ENCODE peak calls at places on chromosomes 4 and X, in four cellular contexts. M is cardiac muscle cell, J is bronchial epithelial cell, Y is HCEC 1CT. Q is an unnamed sample.
A peak's percentile ranks its signal among the peaks of the same experiment; 100 is the strongest.

GRCh38 chr4:138062929-138063328 is 179.2 kb downstream of the SLC7A11 start:
- DNase-seq in J (peak; percentile 60), M (no peak), Y (peak; percentile 67), Q (no peak)

GRCh38 chrX:11100281-11101035 is 10.7 kb upstream of the HCCS start:
- DNase-seq in Y (peak; percentile 64), M (peak; percentile 70), J (peak; percentile 66), Q (no peak)

GRCh38 chr4:150769235-150769634 is 187.3 kb downstream of the MAB21L2 start:
- DNase-seq in M (no peak), Y (peak; percentile 68), J (peak; percentile 78), Q (no peak)

GRCh38 chr4:82739292-82740190 is 59.1 kb downstream of the SCD5 start:
- DNase-seq in J (peak; percentile 42), M (peak; percentile 80), Y (no peak), Q (no peak)

GRCh38 chr4:87783781-87784180 is 15.6 kb upstream of the IBSP start:
- DNase-seq in J (no peak), Y (no peak), M (no peak), Q (no peak)

GRCh38 chr4:107654694-107655093 is 65.3 kb downstream of the PAPSS1 start:
- DNase-seq in J (peak; percentile 21), Y (no peak), M (peak; percentile 46), Q (no peak)

GRCh38 chr4:10173754-10174749 is 57.5 kb upstream of the WDR1 start:
- DNase-seq in M (peak; percentile 87), J (peak; percentile 40), Y (no peak), Q (no peak)

GRCh38 chr4:123399638-123400358 is 3.2 kb downstream of the SPRY1 start:
- DNase-seq in J (peak; percentile 50), Y (no peak), M (peak; percentile 28), Q (no peak)

GRCh38 chrX:73943900-73944581 is 359.9 kb upstream of the ZCCHC13 start:
- DNase-seq in Y (peak; percentile 78), M (peak; percentile 96), J (peak; percentile 65), Q (peak; percentile 67)

GRCh38 chr4:109375778-109376414 is 57.7 kb upstream of the SEC24B start:
- DNase-seq in M (no peak), J (peak; percentile 68), Y (no peak), Q (no peak)

GRCh38 chr4:98293089-98293887 is 32.1 kb downstream of the RAP1GDS1 start:
- DNase-seq in J (no peak), M (no peak), Y (no peak), Q (no peak)

GRCh38 chr4:183586824-183587223 is 72.2 kb downstream of the RWDD4 start:
- DNase-seq in Y (no peak), J (no peak), M (no peak), Q (no peak)

GRCh38 chrX:150897371-150898319 is 823 bp downstream of the CD99L2 start:
- DNase-seq in Y (no peak), M (no peak), J (no peak), Q (no peak)

GRCh38 chr4:8911311-8912088 is 39.9 kb upstream of the HMX1 start:
- DNase-seq in J (no peak), Y (no peak), M (no peak), Q (no peak)

GRCh38 chr4:2168469-2169319 is 73.2 kb downstream of the HAUS3 start:
- DNase-seq in J (no peak), M (no peak), Y (no peak), Q (no peak)

GRCh38 chrX:151694661-151695582 is at the start of gene PRRG3:
- DNase-seq in J (no peak), M (peak; percentile 52), Y (no peak), Q (no peak)

GRCh38 chr4:10296730-10297129 is 160.5 kb downstream of the ZNF518B start:
- DNase-seq in J (no peak), M (peak; percentile 8), Y (no peak), Q (no peak)

GRCh38 chr4:160514126-160514525 is 1411.2 kb downstream of the RAPGEF2 start:
- DNase-seq in M (no peak), Y (no peak), J (no peak), Q (no peak)

GRCh38 chrX:105758784-105759183 is 63.6 kb upstream of the NRK start:
- DNase-seq in Y (no peak), M (no peak), J (no peak), Q (no peak)

GRCh38 chr4:56650259-56651070 is 30.6 kb downstream of the HOPX start:
- DNase-seq in J (no peak), M (no peak), Y (no peak), Q (no peak)

GRCh38 chr4:54543088-54543795 is 114.5 kb upstream of the KIT start:
- DNase-seq in M (no peak), J (no peak), Y (peak; percentile 50), Q (no peak)

GRCh38 chrX:140292188-140292587 is 212.7 kb downstream of the SOX3 start:
- DNase-seq in Y (no peak), J (no peak), M (no peak), Q (no peak)

GRCh38 chr4:2800691-2801596 is 8.1 kb downstream of the SH3BP2 start:
- DNase-seq in M (peak; percentile 87), J (no peak), Y (peak; percentile 4), Q (no peak)

GRCh38 chr4:17762705-17763104 is 18.7 kb downstream of the FAM184B start:
- DNase-seq in J (peak; percentile 67), M (peak; percentile 17), Y (peak; percentile 34), Q (no peak)

GRCh38 chr4:105989411-105990242 is 94.4 kb downstream of the NPNT start:
- DNase-seq in J (no peak), M (no peak), Y (peak; percentile 13), Q (no peak)

Q was measured in activated CD4-positive, CD25-positive, alpha-beta regulatory T cell.